ENCODE peak calls at places on chromosomes 7 and 10, in seven cellular contexts. S, D, Q, F, O, B and X are unnamed samples.

GRCh38 chr7:19558527-19558926 is 150.3 kb downstream of the POLR1F start:
- DNase-seq in S (no peak), F (no peak), Q (no peak), D (no peak), B (no peak), O (no peak), X (peak)

GRCh38 chr10:126135177-126135576 is 238.8 kb downstream of the FANK1 start:
- DNase-seq in F (peak), O (no peak), Q (no peak), B (no peak), D (no peak), S (no peak), X (no peak)

GRCh38 chr10:71134732-71135211 is 77.6 kb upstream of the UNC5B start:
- DNase-seq in D (no peak), Q (no peak), S (no peak), B (no peak), F (no peak), O (no peak), X (no peak)

GRCh38 chr10:59648711-59649201 is 60.9 kb downstream of the SLC16A9 start:
- DNase-seq in S (no peak), Q (no peak), B (no peak), F (peak), O (no peak), D (no peak), X (no peak)

GRCh38 chr10:102869290-102870198 is at the start of gene AS3MT:
- DNase-seq in F (peak), D (peak), Q (no peak), S (peak), O (peak), B (peak), X (no peak)

GRCh38 chr10:130024779-130025178 is 60.7 kb upstream of the EBF3 start:
- DNase-seq in D (no peak), O (no peak), S (no peak), B (no peak), Q (no peak), F (no peak), X (no peak)

GRCh38 chr7:2687338-2687869 is 598 bp upstream of the AMZ1 start:
- DNase-seq in F (no peak), B (no peak), D (no peak), S (no peak), Q (no peak), O (no peak), X (peak)

GRCh38 chr10:112208981-112209380 is 25.4 kb upstream of the GPAM start:
- DNase-seq in B (no peak), S (no peak), O (no peak), F (no peak), Q (no peak), D (no peak), X (peak)

GRCh38 chr7:29287366-29287765 is 92.8 kb downstream of the CHN2 start:
- DNase-seq in D (no peak), B (no peak), Q (no peak), O (no peak), S (peak), F (no peak), X (no peak)

GRCh38 chr10:123494409-123494808 is 171.7 kb upstream of the GPR26 start:
- DNase-seq in S (no peak), D (no peak), B (no peak), F (no peak), Q (no peak), O (no peak), X (no peak)

GRCh38 chr7:100607111-100607510 is 4.9 kb downstream of the PCOLCE start:
- DNase-seq in F (no peak), D (no peak), O (no peak), Q (no peak), B (no peak), S (no peak), X (no peak)

GRCh38 chr7:119733480-119733879 is 539.5 kb upstream of the KCND2 start:
- DNase-seq in F (no peak), O (no peak), D (no peak), S (no peak), B (no peak), Q (no peak), X (no peak)

GRCh38 chr7:83161851-83162401 is 758 bp downstream of the PCLO start:
- DNase-seq in O (peak), B (peak), F (peak), Q (no peak), D (peak), S (no peak), X (no peak)

GRCh38 chr10:125260260-125260659 is 99.9 kb upstream of the CTBP2 start:
- DNase-seq in Q (no peak), D (no peak), F (no peak), S (no peak), B (no peak), O (no peak), X (no peak)

GRCh38 chr7:151123485-151124204 is 37.4 kb downstream of the AGAP3 start:
- DNase-seq in Q (no peak), D (peak), S (peak), B (peak), O (peak), F (peak), X (no peak)

GRCh38 chr7:35418716-35419425 is 165.0 kb upstream of the TBX20 start:
- DNase-seq in B (no peak), Q (no peak), D (no peak), S (no peak), O (no peak), F (peak), X (no peak)